ENCODE peak calls at places on chromosome 9, in five cellular contexts. R is fibroblast of lung, G is Panc1, M is esophagus squamous epithelium, S is transverse colon. A is an unnamed sample.

GRCh38 chr9:34991833-34992375 is 2.4 kb downstream of the DNAJB5 start:
- DNase-seq in S (no peak), R (no peak), G (no peak), M (no peak), A (no peak)

GRCh38 chr9:96382175-96382574 is 1.3 kb downstream of the SLC35D2 start:
- DNase-seq in G (no peak), S (no peak), R (peak; percentile 43), M (no peak), A (no peak)

GRCh38 chr9:115633099-115633498 is 515.1 kb upstream of the TNC start:
- DNase-seq in G (no peak), M (no peak), R (no peak), S (no peak), A (no peak)

GRCh38 chr9:109161471-109161870 is 5.6 kb downstream of the FRRS1L start:
- DNase-seq in R (no peak), M (no peak), G (no peak), S (no peak), A (no peak)

GRCh38 chr9:19229725-19230355 is 653 bp upstream of the DENND4C start:
- DNase-seq in R (no peak), S (peak; percentile 76), G (no peak), M (peak; percentile 31), A (peak; percentile 52)

GRCh38 chr9:35272989-35273388 is 111.2 kb downstream of the UNC13B start:
- DNase-seq in R (peak; percentile 49), G (no peak), S (no peak), M (no peak), A (no peak)

GRCh38 chr9:126702501-126703329 is 89.0 kb downstream of the LMX1B start:
- DNase-seq in M (no peak), S (no peak), R (no peak), G (no peak), A (peak; percentile 9)

GRCh38 chr9:21817176-21817575 is 14.7 kb downstream of the MTAP start:
- DNase-seq in S (no peak), M (no peak), G (no peak), R (peak; percentile 76), A (no peak)

GRCh38 chr9:93663877-93664548 is 87.6 kb downstream of the PHF2 start:
- DNase-seq in R (no peak), S (no peak), G (no peak), M (no peak), A (no peak)

GRCh38 chr9:128007566-128008138 is 26.9 kb upstream of the EEIG1 start:
- DNase-seq in G (no peak), S (peak; percentile 73), M (peak; percentile 45), R (peak; percentile 47), A (peak; percentile 96)

GRCh38 chr9:99050924-99051323 is 54.0 kb upstream of the TGFBR1 start:
- DNase-seq in M (no peak), G (no peak), S (no peak), R (no peak), A (no peak)

GRCh38 chr9:123399803-123400378 is 43.9 kb downstream of the CRB2 start:
- DNase-seq in G (no peak), R (no peak), M (no peak), S (peak; percentile 18), A (no peak)

GRCh38 chr9:87113892-87114291 is 166.6 kb upstream of the GAS1 start:
- DNase-seq in G (no peak), M (no peak), R (peak; percentile 20), S (no peak), A (no peak)

DNA sequence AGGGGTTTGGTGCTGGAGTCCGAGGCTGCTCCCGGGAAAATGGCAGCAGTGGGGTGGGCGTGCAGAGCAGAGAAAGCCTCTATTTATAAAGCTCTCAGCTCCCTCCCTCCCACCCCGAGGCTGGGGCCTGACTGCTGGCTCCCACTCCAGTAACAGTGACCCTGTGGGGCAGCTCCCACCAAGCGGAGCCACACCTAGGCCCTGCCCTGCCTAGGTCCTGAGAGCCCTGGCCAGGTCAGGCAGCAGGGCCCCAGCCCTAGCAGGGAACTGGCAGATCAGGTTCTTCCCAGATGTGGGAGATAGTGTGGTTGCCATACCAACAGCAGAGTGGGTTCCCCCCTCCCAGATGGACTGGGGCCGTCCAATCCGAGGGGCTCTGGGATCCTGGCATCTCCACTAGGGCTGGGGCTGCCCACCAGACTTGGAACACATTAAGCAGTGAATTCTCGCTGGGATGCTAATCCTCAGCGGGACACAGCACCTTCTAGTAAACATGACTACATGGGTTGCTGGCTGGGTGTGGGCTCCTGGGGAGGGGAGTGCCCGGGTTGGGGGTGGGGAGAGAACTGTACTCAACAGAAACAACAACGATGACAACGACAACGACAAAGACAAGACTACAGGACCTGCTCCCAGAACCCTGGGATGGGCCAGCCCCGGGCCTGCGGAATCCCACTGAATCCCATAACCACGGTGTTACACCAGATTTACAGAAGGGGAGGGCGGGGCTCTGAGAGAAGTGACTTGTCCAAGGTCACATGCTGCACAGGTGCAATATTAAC is 1.5 kb downstream of the SH3GLB2 start:
- DNase-seq in S (peak; percentile 39), G (no peak), R (peak; percentile 34), M (no peak), A (no peak)
- H3K27ac ChIP-seq in S (peak overlapping the region; percentile 85), G (peak overlapping the region; percentile 66), R (no peak overlapping the region), M (peak overlapping the region; percentile 89), A (peak overlapping the region; percentile 23)

DNA sequence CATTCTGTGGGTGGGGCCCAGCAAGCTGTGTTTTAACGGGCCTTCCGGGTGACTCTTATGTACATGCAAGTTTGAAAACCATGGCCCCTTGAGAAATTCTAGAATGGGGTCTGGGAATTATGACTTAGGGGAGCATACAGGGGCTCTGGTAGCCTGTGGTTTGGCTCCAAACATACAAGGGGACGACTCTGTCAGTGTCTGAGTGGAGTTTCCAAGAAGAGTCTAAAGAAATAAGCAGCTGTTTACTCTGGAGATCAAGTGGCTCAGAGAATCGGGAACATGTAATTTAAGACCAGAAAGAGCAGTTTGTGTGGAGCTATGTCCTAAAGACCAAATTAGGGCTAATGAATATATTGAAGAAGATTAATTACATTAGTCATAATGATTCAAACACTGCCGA is 177.3 kb downstream of the SLC28A3 start:
- DNase-seq in R (peak; percentile 38), M (no peak), S (no peak), G (no peak), A (no peak)
- H3K27ac ChIP-seq in R (no peak overlapping the region), M (no peak overlapping the region), S (no peak overlapping the region), G (no peak overlapping the region), A (no peak overlapping the region)

GRCh38 chr9:71504636-71505035 is 263.7 kb downstream of the CEMIP2 start:
- DNase-seq in M (no peak), G (no peak), S (no peak), R (no peak), A (no peak)
- H3K27ac ChIP-seq in M (no peak overlapping the region), G (no peak overlapping the region), S (no peak overlapping the region), R (no peak overlapping the region), A (no peak overlapping the region)

DNA sequence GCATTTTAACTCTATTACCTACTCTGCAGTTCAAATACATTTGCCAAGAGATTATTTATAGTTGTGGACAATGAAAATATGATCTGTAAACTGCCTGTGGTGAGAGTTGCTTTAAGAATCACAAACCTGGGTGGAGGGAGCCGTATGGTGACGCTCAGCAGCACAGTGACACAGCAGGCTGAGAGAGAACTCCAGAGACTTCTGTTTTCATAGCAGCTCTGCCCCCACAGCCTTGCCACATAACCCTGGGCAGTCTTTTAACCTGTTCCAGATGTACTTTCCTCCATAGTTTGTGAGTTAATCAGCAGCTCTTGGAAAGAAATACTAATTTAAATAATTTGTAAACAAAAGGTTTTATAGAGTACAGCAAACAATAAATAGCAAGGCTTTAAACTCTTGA is 450.5 kb downstream of the ELAVL2 start:
- DNase-seq in R (no peak), M (no peak), S (no peak), G (no peak), A (no peak)
- H3K27ac ChIP-seq in R (no peak overlapping the region), M (no peak overlapping the region), S (no peak overlapping the region), G (no peak overlapping the region), A (no peak overlapping the region)

GRCh38 chr9:131180454-131180853 is 55.1 kb downstream of the NUP214 start:
- DNase-seq in G (no peak), R (peak; percentile 83), M (no peak), S (no peak), A (no peak)
- H3K27ac ChIP-seq in G (no peak overlapping the region), R (peak overlapping the region; percentile 68), M (no peak overlapping the region), S (peak overlapping the region; percentile 18), A (no peak overlapping the region)

GRCh38 chr9:113516840-113517577 is 53.5 kb downstream of the RGS3 start:
- DNase-seq in R (no peak), M (no peak), S (peak; percentile 63), G (no peak), A (peak; percentile 65)
- H3K27ac ChIP-seq in R (no peak overlapping the region), M (peak overlapping the region; percentile 33), S (peak overlapping the region; percentile 87), G (no peak overlapping the region), A (peak overlapping the region; percentile 75)

GRCh38 chr9:125119643-125120286 is 23.6 kb downstream of the SCAI start:
- DNase-seq in M (no peak), G (no peak), R (peak; percentile 15), S (no peak), A (peak; percentile 43)
- H3K27ac ChIP-seq in M (no peak overlapping the region), G (no peak overlapping the region), R (no peak overlapping the region), S (no peak overlapping the region), A (no peak overlapping the region)

GRCh38 chr9:69332067-69332685 is 7.2 kb downstream of the ENTREP1 start:
- DNase-seq in M (no peak), S (no peak), G (no peak), R (no peak), A (no peak)

GRCh38 chr9:69331444-69331843 is 6.4 kb downstream of the ENTREP1 start:
- DNase-seq in G (no peak), R (no peak), M (no peak), S (no peak), A (no peak)

GRCh38 chr9:69330580-69330979 is 5.6 kb downstream of the ENTREP1 start:
- DNase-seq in R (no peak), M (no peak), G (no peak), S (no peak), A (no peak)

GRCh38 chr9:69334310-69334709 is 9.3 kb downstream of the ENTREP1 start:
- DNase-seq in S (no peak), R (no peak), M (no peak), G (no peak), A (no peak)

DNA sequence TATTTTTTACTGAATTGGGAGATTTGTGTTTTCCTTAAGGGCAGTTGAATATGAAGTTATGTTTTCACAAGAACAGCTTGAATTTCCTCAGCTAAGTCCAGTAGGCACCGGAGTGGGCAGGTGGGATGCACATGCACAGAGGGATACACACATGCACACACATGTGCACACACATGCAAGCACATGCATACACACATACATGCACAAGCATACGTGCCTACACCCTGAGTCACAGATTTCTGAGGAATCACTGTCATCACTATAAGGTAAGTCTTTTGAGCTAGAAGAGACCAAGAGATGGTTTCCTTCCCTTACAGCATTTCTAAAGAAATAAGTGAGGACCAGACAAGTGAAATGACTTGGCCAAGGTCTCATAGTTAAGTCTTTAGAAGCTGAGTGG is 8.7 kb downstream of the ENTREP1 start:
- DNase-seq in M (no peak), G (no peak), R (no peak), S (no peak), A (no peak)
- H3K27ac ChIP-seq in M (no peak overlapping the region), G (no peak overlapping the region), R (no peak overlapping the region), S (no peak overlapping the region), A (no peak overlapping the region)

GRCh38 chr9:131103024-131103423 is 6.7 kb downstream of the AIF1L start:
- DNase-seq in M (no peak), S (no peak), G (no peak), R (no peak), A (no peak)
- H3K27ac ChIP-seq in M (no peak overlapping the region), S (no peak overlapping the region), G (no peak overlapping the region), R (no peak overlapping the region), A (no peak overlapping the region)

A was measured in CD4-positive, CD25-positive, alpha-beta regulatory T cell.